ENCODE peak calls at places on chromosomes 16 and 17, in seven cellular contexts. J is activated CD4-positive, alpha-beta T cell treated with anti-CD3 and anti-CD28 coated beads, Interleukin-2, amount 50 U/mL, for 48 hours; O is RCC 7860; L is NCI-H2081 treated with DMSO at 0.1 percent for 48 hours; B is NCI-H774; I is stimulated activated naive CD4-positive, alpha-beta T cell treated with Interleukin-2 at 50 U/mL for 16 hours; U is psoas muscle. Z is an unnamed sample.

GRCh38 chr17:64459284-64459747 is 10.4 kb downstream of the MILR1 start:
- DNase-seq in J (no peak), O (peak; percentile 55), L (no peak), B (no peak), I (no peak), U (no peak), Z (no peak)

GRCh38 chr16:56354016-56354415 is 71.3 kb downstream of the AMFR start:
- DNase-seq in J (no peak), O (no peak), L (no peak), B (no peak), I (no peak), U (no peak), Z (no peak)

GRCh38 chr17:68101992-68102758 is 66.6 kb downstream of the KPNA2 start:
- DNase-seq in J (peak; percentile 40), O (no peak), L (no peak), B (no peak), I (peak; percentile 11), U (no peak), Z (peak; percentile 41)

GRCh38 chr16:59886021-59886420 is 1151.9 kb upstream of the GOT2 start:
- DNase-seq in J (no peak), O (no peak), L (no peak), B (no peak), I (no peak), U (peak; percentile 28), Z (no peak)

GRCh38 chr16:25838724-25839186 is 147.0 kb downstream of the HS3ST4 start:
- DNase-seq in J (peak; percentile 6), O (peak; percentile 42), L (no peak), B (peak; percentile 21), I (no peak), U (no peak), Z (peak; percentile 29)

GRCh38 chr17:80987941-80988461 is 3.6 kb upstream of the CHMP6 start:
- DNase-seq in J (no peak), O (no peak), L (no peak), B (no peak), I (no peak), U (no peak), Z (no peak)

GRCh38 chr16:81181013-81181720 is 57.3 kb upstream of the BCO1 start:
- DNase-seq in J (no peak), O (peak; percentile 90), L (no peak), B (no peak), I (no peak), U (peak; percentile 86), Z (no peak)

GRCh38 chr16:4734730-4735575 is 616 bp downstream of the DNAAF8 start:
- DNase-seq in J (peak; percentile 94), O (peak; percentile 61), L (peak; percentile 1), B (peak; percentile 58), I (peak; percentile 91), U (peak; percentile 90), Z (peak; percentile 93)

GRCh38 chr17:31678431-31678830 is 180.6 kb downstream of the COPRS start:
- DNase-seq in J (no peak), O (no peak), L (no peak), B (no peak), I (no peak), U (peak; percentile 59), Z (no peak)

GRCh38 chr17:76940738-76941350 is 72.6 kb downstream of the MGAT5B start:
- DNase-seq in J (peak; percentile 9), O (no peak), L (no peak), B (no peak), I (no peak), U (no peak), Z (peak; percentile 27)

GRCh38 chr16:20064520-20064919 is 9.2 kb downstream of the GPR139 start:
- DNase-seq in J (no peak), O (no peak), L (no peak), B (no peak), I (no peak), U (no peak), Z (no peak)

GRCh38 chr16:64900029-64900428 is 221.8 kb downstream of the CDH11 start:
- DNase-seq in J (no peak), O (no peak), L (no peak), B (no peak), I (no peak), U (no peak), Z (no peak)

GRCh38 chr17:48646183-48647102 is 20.3 kb upstream of the HOXB9 start:
- DNase-seq in J (peak; percentile 21), O (peak; percentile 69), L (no peak), B (peak; percentile 64), I (peak; percentile 26), U (no peak), Z (no peak)

GRCh38 chr17:3667366-3668278 is 756 bp downstream of the TAX1BP3 start:
- DNase-seq in J (no peak), O (peak; percentile 79), L (no peak), B (peak; percentile 2), I (no peak), U (peak; percentile 92), Z (peak; percentile 27)

GRCh38 chr16:30551781-30552180 is 6.4 kb downstream of the ZNF764 start:
- DNase-seq in J (peak; percentile 73), O (no peak), L (no peak), B (no peak), I (peak; percentile 69), U (no peak), Z (peak; percentile 72)

GRCh38 chr16:83813818-83814653 is 6.3 kb downstream of the HSBP1 start:
- DNase-seq in J (no peak), O (no peak), L (no peak), B (peak; percentile 62), I (no peak), U (no peak), Z (no peak)

GRCh38 chr16:79994413-79994812 is 393.9 kb upstream of the MAF start:
- DNase-seq in J (no peak), O (no peak), L (no peak), B (no peak), I (no peak), U (no peak), Z (no peak)

GRCh38 chr16:1536601-1537000 is 3.1 kb downstream of the TMEM204 start:
- DNase-seq in J (no peak), O (no peak), L (no peak), B (no peak), I (no peak), U (no peak), Z (no peak)

GRCh38 chr17:38616361-38616760 is 10.6 kb upstream of the SRCIN1 start:
- DNase-seq in J (no peak), O (no peak), L (no peak), B (no peak), I (no peak), U (no peak), Z (no peak)

GRCh38 chr16:11484691-11485258 is 101.9 kb downstream of the LITAF start:
- DNase-seq in J (no peak), O (no peak), L (no peak), B (no peak), I (no peak), U (no peak), Z (no peak)

GRCh38 chr17:32350662-32351418 is 883 bp downstream of the ZNF207 start:
- DNase-seq in J (peak; percentile 44), O (peak; percentile 27), L (no peak), B (peak; percentile 54), I (peak; percentile 27), U (no peak), Z (no peak)

GRCh38 chr17:65896889-65897288 is 295.0 kb downstream of the CEP112 start:
- DNase-seq in J (no peak), O (no peak), L (peak; percentile 45), B (peak; percentile 90), I (no peak), U (no peak), Z (no peak)

GRCh38 chr17:58710948-58711552 is 18.6 kb downstream of the RAD51C start:
- DNase-seq in J (peak; percentile 24), O (peak; percentile 45), L (peak; percentile 38), B (peak; percentile 48), I (no peak), U (no peak), Z (no peak)

GRCh38 chr17:48732688-48733629 is 4.4 kb upstream of the HOXB13 start:
- DNase-seq in J (no peak), O (no peak), L (no peak), B (no peak), I (no peak), U (no peak), Z (no peak)

GRCh38 chr17:20206591-20206990 is 197.4 kb downstream of the SPECC1 start:
- DNase-seq in J (no peak), O (peak; percentile 77), L (no peak), B (no peak), I (no peak), U (no peak), Z (no peak)

GRCh38 chr16:78629173-78629572 is 529.7 kb downstream of the WWOX start:
- DNase-seq in J (no peak), O (no peak), L (no peak), B (no peak), I (no peak), U (no peak), Z (no peak)

GRCh38 chr17:37430051-37430591 is 23.4 kb downstream of the TADA2A start:
- DNase-seq in J (no peak), O (no peak), L (no peak), B (no peak), I (no peak), U (no peak), Z (no peak)

Z was measured in activated T-cell treated with anti-CD3 and anti-CD28 coated beads, Interleukin-2, amount 50 U/mL, for 48 hours.